ENCODE peak calls at places on chromosome X, in six cellular contexts. G is activated CD4-positive, alpha-beta T cell treated with anti-CD3 and anti-CD28 coated beads for 24 hours; C is WERI-Rb-1; O is tibial artery; W is CD8-positive, alpha-beta memory T cell; J is type B pancreatic cell. H is an unnamed sample.

GRCh38 chrX:116873678-116874077 is 410.9 kb upstream of the CT83 start:
- DNase-seq in O (no peak), W (no peak), J (no peak), C (no peak), G (no peak), H (no peak)

GRCh38 chrX:15525664-15526416 is 25.2 kb downstream of the BMX start:
- DNase-seq in C (no peak), G (no peak), J (no peak), O (no peak), W (no peak), H (peak)

GRCh38 chrX:19410259-19410658 is 66.5 kb downstream of the PDHA1 start:
- DNase-seq in C (no peak), J (no peak), G (no peak), O (no peak), W (no peak), H (no peak)

GRCh38 chrX:153460826-153461225 is 9.6 kb downstream of the HAUS7 start:
- DNase-seq in W (peak), O (no peak), J (no peak), C (peak), G (peak), H (peak)

GRCh38 chrX:8867454-8867853 is 66.3 kb upstream of the FAM9A start:
- DNase-seq in G (no peak), C (no peak), W (no peak), J (no peak), O (no peak), H (no peak)

GRCh38 chrX:118183606-118184005 is 67.0 kb upstream of the KLHL13 start:
- DNase-seq in G (no peak), C (no peak), W (no peak), J (no peak), O (no peak), H (peak)

GRCh38 chrX:119729408-119730201 is 28.8 kb upstream of the SOWAHD start:
- DNase-seq in J (no peak), O (peak), C (peak), W (peak), G (peak), H (peak)

GRCh38 chrX:106931831-106932491 is 11.8 kb downstream of the CLDN2 start:
- DNase-seq in W (no peak), G (no peak), J (no peak), O (no peak), C (no peak), H (no peak)

GRCh38 chrX:30296408-30297254 is 12.6 kb downstream of the NR0B1 start:
- DNase-seq in C (no peak), O (no peak), W (no peak), G (no peak), J (no peak), H (no peak)

GRCh38 chrX:103417370-103417769 is 41.0 kb downstream of the BEX3 start:
- DNase-seq in G (no peak), J (no peak), C (no peak), O (no peak), W (no peak), H (no peak)

GRCh38 chrX:13005671-13006473 is 31.0 kb downstream of the TMSB4X start:
- DNase-seq in J (no peak), C (no peak), W (no peak), O (peak), G (no peak), H (no peak)